ENCODE peak calls at places on chromosomes 4 and X, in nine cellular contexts. X is neural progenitor cell; B is lower lobe of right lung; Z is MM.1S; N is ovary; F is SJSA1; U is HCT116; M is CD8-positive, alpha-beta T cell; G is breast epithelium. A is an unnamed sample.

GRCh38 chr4:24630937-24631336 is 46.6 kb upstream of the DHX15 start:
- DNase-seq in X (no peak), B (no peak), Z (no peak), N (no peak), F (no peak), U (no peak), M (no peak), G (no peak), A (no peak)

GRCh38 chr4:5471691-5472090 is 236.7 kb downstream of the EVC2 start:
- DNase-seq in X (no peak), B (no peak), Z (no peak), N (no peak), F (no peak), U (no peak), M (no peak), G (no peak), A (no peak)

GRCh38 chrX:112820364-112821308 is 20.0 kb downstream of the AMOT start:
- DNase-seq in X (no peak), B (no peak), Z (no peak), N (no peak), F (no peak), U (no peak), M (no peak), G (no peak), A (no peak)

GRCh38 chr4:38131371-38132139 is 171.4 kb downstream of the PTTG2 start:
- DNase-seq in X (peak; percentile 80), B (no peak), Z (peak; percentile 54), N (no peak), F (no peak), U (no peak), M (peak; percentile 64), G (no peak), A (peak; percentile 42)

GRCh38 chr4:95984081-95984480 is 144.2 kb downstream of the PDHA2 start:
- DNase-seq in X (no peak), B (peak; percentile 25), Z (no peak), N (no peak), F (no peak), U (no peak), M (no peak), G (no peak), A (peak; percentile 92)

GRCh38 chrX:71910526-71911022 is at the start of gene NHSL2:
- DNase-seq in X (peak; percentile 73), B (peak; percentile 40), Z (peak; percentile 50), N (no peak), F (no peak), U (no peak), M (no peak), G (no peak), A (no peak)

GRCh38 chr4:154595807-154596206 is 5.3 kb upstream of the FGA start:
- DNase-seq in X (no peak), B (no peak), Z (no peak), N (no peak), F (no peak), U (no peak), M (no peak), G (no peak), A (no peak)

GRCh38 chr4:104726002-104726401 is 231.3 kb upstream of the CXXC4 start:
- DNase-seq in X (no peak), B (no peak), Z (no peak), N (no peak), F (no peak), U (no peak), M (no peak), G (no peak), A (no peak)

GRCh38 chr4:129623233-129623632 is 527.3 kb downstream of the C4orf33 start:
- DNase-seq in X (no peak), B (no peak), Z (peak; percentile 91), N (no peak), F (no peak), U (no peak), M (no peak), G (no peak), A (peak; percentile 38)

GRCh38 chr4:13640149-13640671 is 12.7 kb upstream of the BOD1L1 start:
- DNase-seq in X (peak; percentile 49), B (no peak), Z (no peak), N (no peak), F (no peak), U (no peak), M (no peak), G (no peak), A (peak; percentile 34)

GRCh38 chr4:25081866-25082471 is 51.2 kb upstream of the LGI2 start:
- DNase-seq in X (no peak), B (no peak), Z (no peak), N (no peak), F (no peak), U (no peak), M (no peak), G (no peak), A (no peak)

GRCh38 chr4:115396034-115396433 is 282.6 kb upstream of the NDST4 start:
- DNase-seq in X (no peak), B (no peak), Z (no peak), N (no peak), F (no peak), U (no peak), M (no peak), G (no peak), A (no peak)

GRCh38 chrX:63250253-63250868 is 100.8 kb downstream of the SPIN4 start:
- DNase-seq in X (peak; percentile 73), B (no peak), Z (peak; percentile 81), N (no peak), F (peak; percentile 47), U (peak; percentile 69), M (peak; percentile 26), G (no peak), A (peak; percentile 53)

GRCh38 chrX:1444896-1445480 is 7.7 kb downstream of the ASMTL start:
- DNase-seq in X (no peak), B (peak; percentile 13), Z (no peak), N (no peak), F (peak; percentile 16), U (no peak), M (peak; percentile 1), G (peak; percentile 5), A (no peak)

GRCh38 chr4:52199574-52200338 is 148.7 kb downstream of the SPATA18 start:
- DNase-seq in X (no peak), B (no peak), Z (no peak), N (no peak), F (no peak), U (no peak), M (no peak), G (no peak), A (no peak)

GRCh38 chrX:151675121-151675746 is 20.0 kb upstream of the PRRG3 start:
- DNase-seq in X (no peak), B (no peak), Z (no peak), N (no peak), F (no peak), U (no peak), M (no peak), G (no peak), A (no peak)

GRCh38 chr4:5711479-5712184 is 631 bp downstream of the EVC start:
- DNase-seq in X (no peak), B (peak; percentile 52), Z (peak; percentile 54), N (no peak), F (peak; percentile 51), U (no peak), M (no peak), G (no peak), A (peak; percentile 71)

GRCh38 chrX:133594156-133594555 is 178.9 kb upstream of the GPC4 start:
- DNase-seq in X (no peak), B (no peak), Z (no peak), N (no peak), F (no peak), U (no peak), M (no peak), G (no peak), A (no peak)

GRCh38 chrX:21666252-21666651 is 8.1 kb upstream of the KLHL34 start:
- DNase-seq in X (no peak), B (no peak), Z (no peak), N (no peak), F (no peak), U (no peak), M (no peak), G (no peak), A (no peak)

DNA sequence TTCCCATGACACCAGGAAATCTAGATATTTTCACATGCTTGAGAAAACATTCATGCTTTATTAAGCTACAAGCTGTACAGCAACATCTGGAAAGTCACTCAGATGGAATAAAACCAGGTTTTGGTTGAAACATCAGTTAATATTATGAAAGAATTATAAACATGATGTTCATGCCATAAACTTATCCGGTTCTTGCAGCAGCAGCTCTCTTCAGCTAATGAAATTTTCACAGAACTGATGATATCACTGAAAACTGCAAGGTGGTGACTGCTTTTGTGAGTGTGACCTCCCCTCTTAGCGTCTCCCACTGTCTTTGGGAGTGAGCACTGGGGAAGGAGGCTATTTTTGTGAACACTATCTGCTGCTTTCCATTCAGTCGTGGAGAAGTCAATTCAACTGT is 56.9 kb downstream of the ARHGAP10 start:
- DNase-seq in X (no peak), B (no peak), Z (no peak), N (no peak), F (no peak), U (no peak), M (no peak), G (no peak), A (no peak)
- H3K4me1 ChIP-seq in X (peaks cover 35% of the 10 kb centered on the region), B (peaks cover 46% of the 10 kb centered on the region), Z (no peaks in the 10 kb centered on the region), N (peaks cover 24% of the 10 kb centered on the region), F (peaks cover 6% of the 10 kb centered on the region), U (peaks cover 65% of the 10 kb centered on the region), M (peaks cover 11% of the 10 kb centered on the region), G (peaks cover 3% of the 10 kb centered on the region), A (peaks cover 19% of the 10 kb centered on the region)

GRCh38 chr4:108484187-108484586 is 136.2 kb upstream of the RPL34 start:
- DNase-seq in X (no peak), B (no peak), Z (no peak), N (no peak), F (no peak), U (no peak), M (no peak), G (no peak), A (no peak)
- H3K4me3 ChIP-seq in X (no peak overlapping the region), B (no peak overlapping the region), Z (no peak overlapping the region), N (no peak overlapping the region), F (no peak overlapping the region), U (no peak overlapping the region), M (no peak overlapping the region), G (no peak overlapping the region), A (no peak overlapping the region)

GRCh38 chr4:134028411-134028810 is 173.2 kb downstream of the PABPC4L start:
- DNase-seq in X (no peak), B (no peak), Z (no peak), N (no peak), F (no peak), U (no peak), M (no peak), G (no peak), A (no peak)
- H3K27ac ChIP-seq in X (no peak overlapping the region), B (no peak overlapping the region), Z (no peak overlapping the region), N (no peak overlapping the region), F (no peak overlapping the region), U (no peak overlapping the region), M (no peak overlapping the region), G (no peak overlapping the region), A (no peak overlapping the region)

DNA sequence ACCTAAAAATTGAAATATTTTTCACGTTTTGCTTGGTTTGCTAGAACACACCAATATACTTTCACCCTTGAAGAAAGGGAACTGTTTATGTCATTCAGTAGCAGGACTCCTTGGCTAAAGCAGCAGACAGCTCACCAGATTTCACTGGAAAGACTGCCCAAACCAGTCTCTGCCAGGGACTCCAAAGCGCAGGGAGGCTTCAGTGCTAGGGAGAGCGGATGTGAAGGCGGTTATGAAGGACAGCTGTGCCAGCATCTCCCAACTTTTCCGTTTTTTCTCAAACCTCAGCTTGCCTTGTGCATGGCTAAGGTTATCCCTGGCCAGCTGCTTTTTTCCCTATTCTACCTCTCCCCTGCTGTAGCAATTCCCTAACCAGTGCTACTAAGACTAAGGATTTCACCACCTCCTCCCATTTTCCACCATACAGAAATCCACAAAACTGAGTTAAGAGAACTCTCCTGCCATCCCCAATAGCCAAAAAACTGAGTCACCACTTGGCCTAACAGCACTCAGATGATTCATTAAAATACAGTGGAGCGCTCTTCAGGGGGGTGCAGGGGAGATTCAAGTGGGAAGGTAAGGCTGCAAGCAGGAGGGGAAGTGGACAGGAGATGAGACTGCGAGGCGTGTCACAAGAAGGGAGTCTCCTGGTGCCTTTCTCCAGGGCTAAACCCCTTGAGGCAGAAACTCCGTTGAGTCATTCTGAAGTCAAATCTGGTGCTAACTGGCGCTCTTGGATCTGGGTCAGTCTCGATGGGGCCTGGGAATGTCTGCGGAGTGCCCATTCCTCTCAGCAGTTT is 90.7 kb downstream of the PALLD start:
- DNase-seq in X (no peak), B (no peak), Z (no peak), N (peak; percentile 11), F (peak; percentile 87), U (peak; percentile 89), M (no peak), G (no peak), A (peak; percentile 65)
- H3K4me1 ChIP-seq in X (peaks cover 10% of the 10 kb centered on the region), B (peaks cover 5% of the 10 kb centered on the region), Z (no peaks in the 10 kb centered on the region), N (no peaks in the 10 kb centered on the region), F (peaks cover 64% of the 10 kb centered on the region), U (peaks cover 81% of the 10 kb centered on the region), M (no peaks in the 10 kb centered on the region), G (peaks cover 11% of the 10 kb centered on the region), A (peaks cover 50% of the 10 kb centered on the region)

A was measured in SJCRH30.